ENCODE peak calls at places on chromosomes 3 and 15, in six cellular contexts. J, Y, N, E, M and C are unnamed samples.

GRCh38 chr3:140438736-140439505 is 238.9 kb upstream of the TRIM42 start:
- DNase-seq in E (no peak), Y (no peak), M (no peak), N (no peak), J (no peak), C (no peak)

GRCh38 chr15:78565097-78565950 is at the start of gene CHRNA5:
- DNase-seq in N (peak), Y (peak), M (peak), J (peak), E (peak), C (peak)

GRCh38 chr3:71166839-71167238 is 416.7 kb downstream of the FOXP1 start:
- DNase-seq in J (no peak), E (no peak), Y (no peak), M (no peak), N (no peak), C (no peak)

GRCh38 chr3:188197388-188197847 is 43.5 kb downstream of the LPP start:
- DNase-seq in E (no peak), Y (peak), M (no peak), N (no peak), J (no peak), C (no peak)

GRCh38 chr15:62291262-62291661 is 126.2 kb upstream of the C2CD4B start:
- DNase-seq in N (no peak), Y (no peak), E (peak), M (no peak), J (no peak), C (no peak)

GRCh38 chr15:77921664-77922063 is 155.8 kb downstream of the TBC1D2B start:
- DNase-seq in J (no peak), M (no peak), N (no peak), Y (no peak), E (no peak), C (no peak)

GRCh38 chr3:128575777-128576176 is 74.8 kb downstream of the RPN1 start:
- DNase-seq in N (no peak), M (no peak), J (no peak), E (no peak), Y (no peak), C (no peak)

GRCh38 chr3:161305095-161305991 is 66.0 kb downstream of the SPTSSB start:
- DNase-seq in J (peak), N (peak), E (peak), M (no peak), Y (no peak), C (no peak)

GRCh38 chr15:94023520-94023919 is 207.8 kb upstream of the MCTP2 start:
- DNase-seq in J (no peak), Y (no peak), M (peak), N (no peak), E (no peak), C (no peak)

GRCh38 chr3:59118928-59119327 is 69.1 kb upstream of the CFAP20DC start:
- DNase-seq in M (no peak), N (no peak), E (no peak), J (no peak), Y (no peak), C (no peak)

GRCh38 chr15:77966540-77967290 is 110.8 kb downstream of the TBC1D2B start:
- DNase-seq in M (peak), N (peak), J (peak), Y (no peak), E (peak), C (peak)

GRCh38 chr15:47331796-47332480 is 385.4 kb upstream of the SEMA6D start:
- DNase-seq in N (peak), Y (peak), J (no peak), E (no peak), M (peak), C (no peak)

GRCh38 chr3:56190906-56191305 is 277.4 kb downstream of the ERC2 start:
- DNase-seq in J (no peak), M (no peak), E (no peak), N (no peak), Y (no peak), C (no peak)

GRCh38 chr3:150055332-150055731 is 84.6 kb upstream of the PFN2 start:
- DNase-seq in E (no peak), M (no peak), J (no peak), Y (no peak), N (no peak), C (no peak)

GRCh38 chr3:47781326-47781684 is 388 bp downstream of the SMARCC1 start:
- DNase-seq in E (no peak), N (no peak), J (peak), M (no peak), Y (peak), C (peak)

GRCh38 chr3:13519392-13519791 is 29.5 kb upstream of the FBLN2 start:
- DNase-seq in N (no peak), Y (no peak), M (no peak), J (no peak), E (no peak), C (no peak)

GRCh38 chr3:196323723-196324122 is 5.7 kb upstream of the DYNLT2B start:
- DNase-seq in N (no peak), M (no peak), Y (peak), J (no peak), E (peak), C (no peak)

GRCh38 chr15:101530224-101530958 is 40.9 kb upstream of the PCSK6 start:
- DNase-seq in J (no peak), M (no peak), N (no peak), E (no peak), Y (peak), C (no peak)